ENCODE peak calls at places on chromosomes 12 and 14, in ten cellular contexts. M, I, T, V, W, S, C, J, L and U are unnamed samples.
A peak's percentile ranks its signal among the peaks of the same experiment; 100 is the strongest.

GRCh38 chr14:22563987-22564386 is 25.0 kb downstream of the DAD1 start:
- DNase-seq in M (no peak), I (no peak), T (no peak), V (no peak), W (no peak), S (no peak), C (peak; percentile 36), J (no peak), L (no peak), U (no peak)

GRCh38 chr12:105451211-105451610 is 120.7 kb downstream of the C12orf75 start:
- DNase-seq in M (no peak), I (no peak), T (no peak), V (no peak), W (no peak), S (peak; percentile 63), C (no peak), J (no peak), L (peak; percentile 89), U (no peak)

GRCh38 chr14:45249847-45250575 is 3.0 kb downstream of the MIS18BP1 start:
- DNase-seq in M (no peak), I (peak; percentile 31), T (peak; percentile 79), V (no peak), W (no peak), S (peak; percentile 51), C (no peak), J (no peak), L (peak; percentile 89), U (no peak)

GRCh38 chr12:29795715-29796114 is 12.0 kb upstream of the TMTC1 start:
- DNase-seq in M (no peak), I (no peak), T (no peak), V (no peak), W (no peak), S (no peak), C (no peak), J (no peak), L (no peak), U (no peak)

GRCh38 chr14:54985156-54985555 is 41.7 kb downstream of the WDHD1 start:
- DNase-seq in M (no peak), I (no peak), T (no peak), V (no peak), W (no peak), S (no peak), C (no peak), J (no peak), L (no peak), U (no peak)

GRCh38 chr14:55975281-55975905 is 142.8 kb upstream of the PELI2 start:
- DNase-seq in M (no peak), I (no peak), T (no peak), V (no peak), W (no peak), S (no peak), C (no peak), J (no peak), L (no peak), U (no peak)

GRCh38 chr12:95593266-95593871 is 42.1 kb upstream of the USP44 start:
- DNase-seq in M (no peak), I (no peak), T (no peak), V (no peak), W (peak; percentile 65), S (no peak), C (no peak), J (no peak), L (no peak), U (no peak)

GRCh38 chr14:20219033-20219432 is 4.5 kb upstream of the OR11H6 start:
- DNase-seq in M (no peak), I (no peak), T (no peak), V (no peak), W (no peak), S (peak; percentile 42), C (no peak), J (no peak), L (no peak), U (no peak)

GRCh38 chr12:43812926-43813325 is 6.8 kb upstream of the TWF1 start:
- DNase-seq in M (no peak), I (no peak), T (no peak), V (no peak), W (no peak), S (peak; percentile 46), C (no peak), J (no peak), L (peak; percentile 68), U (no peak)

GRCh38 chr14:105852378-105853088 is 326.1 kb downstream of the TMEM121 start:
- DNase-seq in M (no peak), I (no peak), T (no peak), V (no peak), W (no peak), S (no peak), C (no peak), J (no peak), L (no peak), U (no peak)

GRCh38 chr14:90850487-90850886 is 34.3 kb upstream of the TTC7B start:
- DNase-seq in M (no peak), I (no peak), T (no peak), V (no peak), W (no peak), S (peak; percentile 83), C (no peak), J (no peak), L (peak; percentile 71), U (no peak)

GRCh38 chr14:92323031-92323915 is at the start of gene SLC24A4:
- DNase-seq in M (no peak), I (peak; percentile 65), T (no peak), V (peak; percentile 25), W (no peak), S (peak; percentile 16), C (peak; percentile 22), J (no peak), L (no peak), U (peak; percentile 23)

GRCh38 chr14:92729632-92730358 is 18.6 kb downstream of the LGMN start:
- DNase-seq in M (no peak), I (peak; percentile 47), T (peak; percentile 51), V (no peak), W (no peak), S (peak; percentile 85), C (peak; percentile 69), J (no peak), L (peak; percentile 85), U (no peak)

GRCh38 chr12:6183689-6184441 is 16.3 kb upstream of the CD9 start:
- DNase-seq in M (no peak), I (no peak), T (no peak), V (no peak), W (no peak), S (no peak), C (no peak), J (no peak), L (peak; percentile 31), U (no peak)

GRCh38 chr12:57154076-57154475 is 6.7 kb upstream of the LRP1-AS start:
- DNase-seq in M (no peak), I (no peak), T (no peak), V (no peak), W (no peak), S (no peak), C (no peak), J (no peak), L (no peak), U (no peak)

GRCh38 chr14:49139593-49139992 is 446.6 kb downstream of the RPS29 start:
- DNase-seq in M (no peak), I (no peak), T (no peak), V (no peak), W (no peak), S (no peak), C (no peak), J (no peak), L (no peak), U (no peak)

GRCh38 chr14:84403585-84403984 is 1126.4 kb upstream of the FLRT2 start:
- DNase-seq in M (no peak), I (no peak), T (no peak), V (no peak), W (no peak), S (no peak), C (no peak), J (no peak), L (no peak), U (no peak)